ENCODE peak calls at places on chromosomes 1 and 21, in six cellular contexts. I is CD8-positive, alpha-beta memory T cell; K is AG04450; U is H1; C is pancreas; X is neural progenitor cell. E is an unnamed sample.

GRCh38 chr1:226952121-226952441 is 12.0 kb downstream of the COQ8A start:
- DNase-seq in C (no peak), X (no peak), I (no peak), U (no peak), K (no peak), E (no peak)

GRCh38 chr1:107803579-107803978 is 161.4 kb downstream of the VAV3 start:
- DNase-seq in K (no peak), X (no peak), I (no peak), U (no peak), C (no peak), E (no peak)

GRCh38 chr1:234288946-234289345 is 84.3 kb upstream of the COA6 start:
- DNase-seq in U (no peak), K (no peak), X (peak; percentile 11), I (no peak), C (no peak), E (no peak)

GRCh38 chr1:20138961-20139550 is at the start of gene PLA2G2F:
- DNase-seq in K (no peak), U (no peak), C (no peak), I (no peak), X (no peak), E (no peak)

GRCh38 chr1:38609166-38609880 is 250.2 kb downstream of the RRAGC start:
- DNase-seq in I (no peak), U (no peak), X (no peak), K (no peak), C (no peak), E (no peak)

GRCh38 chr1:94648225-94649007 is 106.9 kb upstream of the F3 start:
- DNase-seq in I (no peak), K (peak; percentile 99), C (peak; percentile 87), X (no peak), U (no peak), E (peak; percentile 92)

GRCh38 chr1:230540416-230540815 is 101.9 kb upstream of the COG2 start:
- DNase-seq in I (no peak), C (no peak), K (no peak), U (no peak), X (no peak), E (no peak)

GRCh38 chr1:117905019-117905418 is 24.4 kb downstream of the GDAP2 start:
- DNase-seq in I (no peak), U (no peak), K (no peak), C (no peak), X (no peak), E (no peak)

GRCh38 chr1:94013331-94013925 is 104.2 kb upstream of the GCLM start:
- DNase-seq in C (no peak), U (no peak), X (no peak), K (no peak), I (no peak), E (no peak)

GRCh38 chr1:5990913-5991783 is 1.1 kb downstream of the NPHP4 start:
- DNase-seq in C (peak; percentile 45), U (no peak), I (peak; percentile 51), K (no peak), X (peak; percentile 87), E (peak; percentile 37)

GRCh38 chr1:151839457-151840409 is at the start of gene C2CD4D:
- DNase-seq in X (peak; percentile 81), C (peak; percentile 73), K (no peak), U (peak; percentile 65), I (peak; percentile 69), E (no peak)

GRCh38 chr1:36222481-36223372 is 1.5 kb upstream of the THRAP3 start:
- DNase-seq in K (no peak), X (no peak), U (no peak), C (no peak), I (no peak), E (peak; percentile 33)

GRCh38 chr1:19436716-19437476 is 48.4 kb downstream of the CAPZB start:
- DNase-seq in C (peak; percentile 53), I (no peak), K (no peak), U (no peak), X (no peak), E (peak; percentile 91)

GRCh38 chr1:201348211-201348566 is 29.3 kb downstream of the TNNT2 start:
- DNase-seq in X (peak; percentile 83), C (no peak), I (no peak), U (peak; percentile 34), K (peak; percentile 27), E (no peak)

GRCh38 chr1:178725603-178726517 is 816 bp downstream of the RALGPS2 start:
- DNase-seq in K (no peak), X (peak; percentile 86), C (peak; percentile 90), I (peak; percentile 14), U (no peak), E (peak; percentile 59)

GRCh38 chr1:243336163-243336562 is 80.3 kb downstream of the SDCCAG8 start:
- DNase-seq in X (no peak), I (no peak), U (no peak), K (no peak), C (no peak), E (no peak)

GRCh38 chr1:147821883-147822282 is 61.5 kb upstream of the GJA5 start:
- DNase-seq in K (no peak), U (no peak), C (no peak), X (no peak), I (no peak), E (no peak)

GRCh38 chr21:45544449-45545235 is 2.4 kb upstream of the SLC19A1 start:
- DNase-seq in U (no peak), X (no peak), C (no peak), K (no peak), I (no peak), E (peak; percentile 16)

GRCh38 chr1:233326995-233327937 is at the start of gene MAP3K21:
- DNase-seq in U (peak; percentile 91), I (peak; percentile 86), C (peak; percentile 99), X (peak; percentile 89), K (no peak), E (peak; percentile 47)

GRCh38 chr1:46539968-46540367 is 11.5 kb downstream of the KNCN start:
- DNase-seq in K (no peak), C (no peak), U (no peak), I (no peak), X (no peak), E (no peak)

GRCh38 chr1:20250346-20250989 is 40.2 kb upstream of the VWA5B1 start:
- DNase-seq in X (no peak), K (no peak), I (no peak), U (no peak), C (no peak), E (no peak)

GRCh38 chr1:32992489-32993214 is 28.0 kb upstream of the RNF19B start:
- DNase-seq in K (no peak), C (peak; percentile 78), I (peak; percentile 9), X (peak; percentile 72), U (no peak), E (no peak)

GRCh38 chr1:25861316-25862286 is 2.3 kb upstream of the AUNIP start:
- DNase-seq in I (no peak), K (no peak), C (no peak), U (no peak), X (peak; percentile 15), E (no peak)

GRCh38 chr1:25854554-25854953 is 4.7 kb downstream of the AUNIP start:
- DNase-seq in U (no peak), K (no peak), X (no peak), C (no peak), I (no peak), E (no peak)

GRCh38 chr1:25858906-25859789 is at the start of gene AUNIP:
- DNase-seq in K (peak; percentile 66), I (peak; percentile 83), U (no peak), X (peak; percentile 94), C (peak; percentile 87), E (peak; percentile 94)

GRCh38 chr1:25856856-25857255 is 2.4 kb downstream of the AUNIP start:
- DNase-seq in U (no peak), I (no peak), X (no peak), C (no peak), K (no peak), E (no peak)

GRCh38 chr1:25858494-25858893 is 763 bp downstream of the AUNIP start:
- DNase-seq in U (no peak), X (no peak), I (no peak), K (no peak), C (no peak), E (no peak)
- H3K27ac ChIP-seq in U (peak overlapping the region; percentile 89), X (no peak overlapping the region), I (peak overlapping the region; percentile 79), K (no peak overlapping the region), C (no peak overlapping the region), E (no peak overlapping the region)

GRCh38 chr1:9942399-9942938 is 722 bp downstream of the LZIC start:
- DNase-seq in U (no peak), K (peak; percentile 10), I (no peak), C (no peak), X (peak; percentile 61), E (no peak)
- H3K27ac ChIP-seq in U (peak overlapping the region; percentile 76), K (peak overlapping the region; percentile 90), I (peak overlapping the region; percentile 93), C (peak overlapping the region; percentile 74), X (peak overlapping the region; percentile 38), E (no peak overlapping the region)

GRCh38 chr1:110067429-110067956 is 3.0 kb downstream of the ALX3 start:
- DNase-seq in K (no peak), U (no peak), I (no peak), C (no peak), X (peak; percentile 56), E (no peak)

GRCh38 chr1:110062612-110063011 is 7.9 kb downstream of the ALX3 start:
- DNase-seq in X (no peak), K (no peak), C (no peak), I (no peak), U (no peak), E (no peak)

GRCh38 chr1:110065841-110066240 is 4.6 kb downstream of the ALX3 start:
- DNase-seq in U (no peak), X (no peak), I (no peak), K (no peak), C (no peak), E (no peak)

GRCh38 chr1:110063781-110064180 is 6.7 kb downstream of the ALX3 start:
- DNase-seq in I (no peak), U (no peak), C (no peak), K (no peak), X (no peak), E (no peak)

GRCh38 chr1:110064576-110065337 is 5.7 kb downstream of the ALX3 start:
- DNase-seq in K (no peak), C (no peak), U (no peak), X (no peak), I (no peak), E (no peak)
- H3K27ac ChIP-seq in K (no peak overlapping the region), C (no peak overlapping the region), U (no peak overlapping the region), X (no peak overlapping the region), I (no peak overlapping the region), E (no peak overlapping the region)

DNA sequence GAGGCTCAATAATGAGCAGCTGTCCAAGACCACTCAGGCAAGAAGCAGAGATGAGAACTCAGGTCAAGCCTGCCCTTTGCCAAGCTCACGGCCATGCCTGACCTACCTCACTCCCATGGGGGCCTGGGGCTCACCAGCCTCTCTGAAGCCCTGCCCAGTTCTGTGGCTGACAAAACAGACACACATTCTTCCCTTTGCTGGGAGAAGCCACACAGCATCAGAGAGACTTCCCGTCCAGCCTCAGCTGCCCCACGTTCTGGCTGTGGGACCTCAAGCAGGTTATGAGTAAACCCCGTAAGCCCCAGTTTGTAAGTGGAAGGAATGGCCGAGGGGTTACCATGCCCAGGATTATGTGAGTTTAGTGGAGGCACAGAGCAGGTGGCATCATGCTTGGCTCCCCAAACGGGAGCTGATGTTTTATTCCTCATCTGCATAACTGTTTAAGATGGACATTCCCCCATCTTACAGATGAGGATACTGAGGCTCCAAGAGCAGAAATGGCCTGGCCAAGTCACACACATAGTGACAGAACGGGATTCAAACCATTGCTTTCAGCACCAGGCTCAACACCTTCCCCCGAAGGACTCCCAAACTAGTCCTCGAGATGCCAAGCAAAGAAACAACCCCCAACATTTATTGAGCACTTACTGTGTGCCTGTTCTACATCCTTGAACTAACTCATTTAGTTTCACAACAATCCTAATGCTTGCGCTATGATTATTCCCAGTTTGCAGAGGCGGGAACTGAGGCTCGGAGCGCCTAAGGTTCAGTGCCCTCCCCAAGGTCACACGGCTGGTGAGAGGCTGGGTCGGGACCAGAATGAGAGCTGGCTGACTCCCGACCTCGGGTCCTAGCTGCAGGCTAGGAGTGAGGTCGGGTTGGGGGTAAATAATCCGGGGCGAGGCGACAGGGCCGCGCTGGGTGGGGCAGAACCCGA is 49.1 kb upstream of the LAPTM5 start:
- DNase-seq in X (no peak), I (no peak), C (no peak), K (no peak), U (no peak), E (no peak)
- H3K27ac ChIP-seq in X (no peak overlapping the region), I (no peak overlapping the region), C (no peak overlapping the region), K (no peak overlapping the region), U (no peak overlapping the region), E (no peak overlapping the region)

E was measured in ovary.